ENCODE peak calls at places on chromosomes 5 and 9, in six cellular contexts. L is NCI-H2171 treated with DMSO at 0.1 percent for 48 hours, P is NCI-H2107, M is endothelial cell, G is GM23248, N is thyroid gland. W is an unnamed sample.

GRCh38 chr5:73170522-73170921 is 2.5 kb upstream of the TMEM174 start:
- DNase-seq in L (no peak), P (no peak), M (peak), G (peak), N (no peak), W (no peak)

GRCh38 chr5:155091063-155091648 is 77.6 kb downstream of the KIF4B start:
- DNase-seq in L (no peak), P (no peak), M (no peak), G (no peak), N (no peak), W (no peak)

GRCh38 chr5:82364497-82364896 is 86.3 kb upstream of the RPS23 start:
- DNase-seq in L (no peak), P (no peak), M (peak), G (peak), N (no peak), W (no peak)

GRCh38 chr9:103242486-103242885 is 247.4 kb downstream of the CYLC2 start:
- DNase-seq in L (no peak), P (no peak), M (no peak), G (no peak), N (no peak), W (no peak)

GRCh38 chr5:14341571-14342225 is 198.6 kb downstream of the TRIO start:
- DNase-seq in L (no peak), P (no peak), M (no peak), G (no peak), N (no peak), W (no peak)

GRCh38 chr5:134540747-134541733 is 15.6 kb downstream of the JADE2 start:
- DNase-seq in L (no peak), P (no peak), M (no peak), G (no peak), N (no peak), W (no peak)

GRCh38 chr5:139982975-139983240 is 60.2 kb downstream of the NRG2 start:
- DNase-seq in L (no peak), P (no peak), M (no peak), G (no peak), N (no peak), W (no peak)

GRCh38 chr5:172724658-172725183 is 46.3 kb downstream of the DUSP1 start:
- DNase-seq in L (no peak), P (no peak), M (no peak), G (no peak), N (no peak), W (no peak)

GRCh38 chr5:74179183-74179582 is 461.3 kb downstream of the ENC1 start:
- DNase-seq in L (peak), P (no peak), M (no peak), G (peak), N (no peak), W (peak)

GRCh38 chr9:107732781-107733529 is 243.4 kb upstream of the KLF4 start:
- DNase-seq in L (peak), P (no peak), M (no peak), G (peak), N (peak), W (peak)

GRCh38 chr5:144205141-144205551 is 34.5 kb downstream of the KCTD16 start:
- DNase-seq in L (peak), P (no peak), M (peak), G (peak), N (peak), W (peak)

GRCh38 chr9:127921592-127922120 is 4.8 kb upstream of the ST6GALNAC4 start:
- DNase-seq in L (peak), P (no peak), M (peak), G (peak), N (peak), W (peak)

GRCh38 chr9:120616961-120617636 is 37.1 kb upstream of the CDK5RAP2 start:
- DNase-seq in L (no peak), P (no peak), M (no peak), G (peak), N (no peak), W (no peak)

GRCh38 chr9:92970467-92970923 is 23.2 kb downstream of the FGD3 start:
- DNase-seq in L (no peak), P (no peak), M (no peak), G (peak), N (peak), W (no peak)

W was measured in body of pancreas.